ENCODE peak calls at places on chromosomes 5 and 9, in nine cellular contexts. One of them, this sample, is unnamed.

GRCh38 chr9:136645903-136646754 is 16.6 kb upstream of the EGFL7 start:
- DNase-seq in kidney: peak; percentile 94
- DNase-seq in keratinocyte: no peak
- DNase-seq in tibial nerve: no peak
- DNase-seq in PC-3: no peak
- DNase-seq in A549: no peak
- DNase-seq in small intestine: no peak
- DNase-seq in fibroblast of lung: no peak
- DNase-seq in sigmoid colon: no peak
- DNase-seq in this sample: no peak

GRCh38 chr5:161544350-161544765 is 2.2 kb downstream of the GABRB2 start:
- DNase-seq in tibial nerve: no peak
- DNase-seq in keratinocyte: peak; percentile 33
- DNase-seq in kidney: no peak
- DNase-seq in A549: peak; percentile 55
- DNase-seq in PC-3: peak; percentile 33
- DNase-seq in fibroblast of lung: peak; percentile 33
- DNase-seq in small intestine: peak; percentile 46
- DNase-seq in sigmoid colon: no peak
- DNase-seq in this sample: peak; percentile 18

GRCh38 chr9:130480673-130481072 is 35.9 kb downstream of the ASS1 start:
- DNase-seq in kidney: peak; percentile 62
- DNase-seq in PC-3: no peak
- DNase-seq in small intestine: no peak
- DNase-seq in fibroblast of lung: no peak
- DNase-seq in sigmoid colon: no peak
- DNase-seq in A549: peak; percentile 36
- DNase-seq in tibial nerve: no peak
- DNase-seq in keratinocyte: no peak
- DNase-seq in this sample: no peak

GRCh38 chr9:124720429-124721108 is 50.5 kb downstream of the NR6A1 start:
- DNase-seq in PC-3: no peak
- DNase-seq in small intestine: no peak
- DNase-seq in keratinocyte: no peak
- DNase-seq in kidney: no peak
- DNase-seq in fibroblast of lung: no peak
- DNase-seq in A549: no peak
- DNase-seq in tibial nerve: no peak
- DNase-seq in sigmoid colon: no peak
- DNase-seq in this sample: no peak

GRCh38 chr9:14585730-14586473 is 107.3 kb downstream of the ZDHHC21 start:
- DNase-seq in A549: no peak
- DNase-seq in fibroblast of lung: no peak
- DNase-seq in kidney: no peak
- DNase-seq in tibial nerve: no peak
- DNase-seq in sigmoid colon: no peak
- DNase-seq in PC-3: no peak
- DNase-seq in small intestine: no peak
- DNase-seq in keratinocyte: no peak
- DNase-seq in this sample: no peak

GRCh38 chr9:134433101-134433500 is 106.8 kb downstream of the RXRA start:
- DNase-seq in fibroblast of lung: peak; percentile 33
- DNase-seq in keratinocyte: no peak
- DNase-seq in PC-3: peak; percentile 21
- DNase-seq in kidney: no peak
- DNase-seq in small intestine: no peak
- DNase-seq in tibial nerve: no peak
- DNase-seq in A549: no peak
- DNase-seq in sigmoid colon: peak; percentile 85
- DNase-seq in this sample: no peak

GRCh38 chr9:93256878-93257807 is 73.2 kb downstream of the WNK2 start:
- DNase-seq in small intestine: no peak
- DNase-seq in fibroblast of lung: no peak
- DNase-seq in tibial nerve: no peak
- DNase-seq in sigmoid colon: peak; percentile 50
- DNase-seq in PC-3: peak; percentile 3
- DNase-seq in kidney: peak; percentile 68
- DNase-seq in A549: no peak
- DNase-seq in keratinocyte: no peak
- DNase-seq in this sample: no peak

GRCh38 chr9:118538981-118539380 is 830.3 kb downstream of the BRINP1 start:
- DNase-seq in sigmoid colon: no peak
- DNase-seq in fibroblast of lung: no peak
- DNase-seq in kidney: no peak
- DNase-seq in A549: no peak
- DNase-seq in tibial nerve: no peak
- DNase-seq in PC-3: no peak
- DNase-seq in small intestine: no peak
- DNase-seq in keratinocyte: no peak
- DNase-seq in this sample: no peak

GRCh38 chr5:124706729-124707361 is 39.6 kb downstream of the ZNF608 start:
- DNase-seq in tibial nerve: no peak
- DNase-seq in keratinocyte: no peak
- DNase-seq in fibroblast of lung: peak; percentile 64
- DNase-seq in PC-3: no peak
- DNase-seq in small intestine: peak; percentile 44
- DNase-seq in sigmoid colon: no peak
- DNase-seq in A549: no peak
- DNase-seq in kidney: no peak
- DNase-seq in this sample: no peak

GRCh38 chr5:124706041-124706440 is 40.4 kb downstream of the ZNF608 start:
- DNase-seq in kidney: no peak
- DNase-seq in A549: no peak
- DNase-seq in keratinocyte: no peak
- DNase-seq in PC-3: no peak
- DNase-seq in tibial nerve: no peak
- DNase-seq in fibroblast of lung: no peak
- DNase-seq in sigmoid colon: no peak
- DNase-seq in small intestine: no peak
- DNase-seq in this sample: no peak

GRCh38 chr5:124704594-124705284 is 41.7 kb downstream of the ZNF608 start:
- DNase-seq in A549: no peak
- DNase-seq in fibroblast of lung: no peak
- DNase-seq in small intestine: no peak
- DNase-seq in kidney: no peak
- DNase-seq in tibial nerve: no peak
- DNase-seq in keratinocyte: no peak
- DNase-seq in PC-3: no peak
- DNase-seq in sigmoid colon: no peak
- DNase-seq in this sample: no peak

GRCh38 chr5:124703995-124704394 is 42.4 kb downstream of the ZNF608 start:
- DNase-seq in tibial nerve: no peak
- DNase-seq in A549: no peak
- DNase-seq in PC-3: no peak
- DNase-seq in fibroblast of lung: no peak
- DNase-seq in kidney: no peak
- DNase-seq in sigmoid colon: no peak
- DNase-seq in keratinocyte: no peak
- DNase-seq in small intestine: no peak
- DNase-seq in this sample: no peak

DNA sequence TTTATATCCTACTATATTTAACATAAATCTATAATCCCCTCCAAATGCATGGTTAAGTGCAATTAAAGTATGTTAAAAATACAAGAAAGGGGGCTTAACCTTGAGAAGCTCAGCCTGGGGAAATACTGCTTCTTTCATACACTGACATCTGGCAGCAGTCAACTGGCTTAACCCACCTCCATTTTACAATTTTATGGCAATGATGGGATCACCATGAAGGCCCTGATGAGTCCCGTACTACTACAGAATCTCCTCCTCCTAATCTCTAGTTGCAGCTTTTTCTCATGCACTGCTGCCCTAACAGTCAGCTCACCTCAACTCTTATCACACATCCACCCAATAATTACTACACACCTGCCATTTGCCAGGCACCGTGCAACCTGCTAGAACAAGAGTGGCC is 40.9 kb downstream of the ZNF608 start:
- DNase-seq in small intestine: peak; percentile 44
- DNase-seq in sigmoid colon: no peak
- DNase-seq in PC-3: no peak
- DNase-seq in tibial nerve: no peak
- DNase-seq in fibroblast of lung: no peak
- DNase-seq in kidney: no peak
- DNase-seq in keratinocyte: no peak
- DNase-seq in A549: no peak
- DNase-seq in this sample: no peak
- H3K4me1 ChIP-seq in small intestine: peaks cover 12% of the 10 kb centered on the region
- H3K4me1 ChIP-seq in sigmoid colon: peaks cover 90% of the 10 kb centered on the region
- H3K4me1 ChIP-seq in PC-3: no peaks in the 10 kb centered on the region
- H3K4me1 ChIP-seq in tibial nerve: no peaks in the 10 kb centered on the region
- H3K4me1 ChIP-seq in fibroblast of lung: peaks cover 10% of the 10 kb centered on the region
- H3K4me1 ChIP-seq in kidney: peaks cover 24% of the 10 kb centered on the region
- H3K4me1 ChIP-seq in keratinocyte: no peaks in the 10 kb centered on the region
- H3K4me1 ChIP-seq in A549: no peaks in the 10 kb centered on the region
- H3K4me1 ChIP-seq in this sample: no peaks in the 10 kb centered on the region

GRCh38 chr9:100057624-100058023 is 41.2 kb downstream of the ERP44 start:
- DNase-seq in A549: no peak
- DNase-seq in tibial nerve: no peak
- DNase-seq in fibroblast of lung: no peak
- DNase-seq in kidney: no peak
- DNase-seq in sigmoid colon: no peak
- DNase-seq in PC-3: no peak
- DNase-seq in keratinocyte: no peak
- DNase-seq in small intestine: no peak
- DNase-seq in this sample: no peak

GRCh38 chr9:100063185-100063584 is 35.6 kb downstream of the ERP44 start:
- DNase-seq in kidney: no peak
- DNase-seq in tibial nerve: no peak
- DNase-seq in small intestine: peak; percentile 63
- DNase-seq in sigmoid colon: no peak
- DNase-seq in keratinocyte: no peak
- DNase-seq in fibroblast of lung: no peak
- DNase-seq in A549: no peak
- DNase-seq in PC-3: no peak
- DNase-seq in this sample: no peak

DNA sequence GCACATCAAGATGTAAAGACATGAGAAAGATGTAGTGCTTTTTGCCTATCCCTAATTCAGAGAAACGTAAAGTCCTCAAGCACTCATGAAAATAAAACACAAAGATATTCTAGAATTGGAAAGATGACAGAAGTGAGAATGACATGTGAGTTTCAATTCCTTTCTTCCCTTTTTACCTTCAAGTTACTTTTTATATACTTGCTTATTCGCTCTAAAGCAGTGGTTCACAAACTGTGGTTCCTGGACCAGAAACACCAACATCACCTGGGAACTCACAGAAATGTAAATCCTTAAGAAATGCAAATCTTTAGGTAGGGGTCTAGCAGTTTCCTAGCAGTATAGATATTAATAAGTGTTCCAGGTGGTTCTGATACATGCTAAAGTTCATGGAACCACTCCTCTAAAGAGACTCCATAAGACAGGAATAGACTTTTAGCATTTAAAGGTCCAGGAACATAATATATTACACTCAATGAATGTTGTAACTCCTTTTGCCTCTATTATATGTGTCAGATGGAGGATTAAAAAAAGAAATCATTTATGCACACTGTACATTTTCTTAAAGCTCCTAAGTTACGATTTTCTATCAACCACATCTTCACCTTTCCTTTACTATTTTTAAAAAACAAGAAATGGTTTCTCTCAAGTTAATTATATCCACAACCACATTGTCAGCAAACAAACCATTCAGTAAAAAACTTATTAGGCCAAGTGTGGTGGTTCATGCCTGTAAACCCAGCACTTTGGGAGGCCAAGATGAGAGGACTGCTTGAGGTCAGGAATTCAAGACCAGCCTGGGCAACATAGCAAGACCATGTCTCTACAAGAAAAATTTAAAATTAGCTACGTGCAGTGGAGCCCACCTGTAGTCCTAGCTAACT is 39.9 kb downstream of the ERP44 start:
- DNase-seq in fibroblast of lung: no peak
- DNase-seq in A549: no peak
- DNase-seq in keratinocyte: no peak
- DNase-seq in PC-3: no peak
- DNase-seq in sigmoid colon: no peak
- DNase-seq in small intestine: no peak
- DNase-seq in tibial nerve: no peak
- DNase-seq in kidney: no peak
- DNase-seq in this sample: no peak
- H3K9me3 ChIP-seq in fibroblast of lung: no peaks in the 10 kb centered on the region
- H3K9me3 ChIP-seq in A549: no peaks in the 10 kb centered on the region
- H3K9me3 ChIP-seq in keratinocyte: no peaks in the 10 kb centered on the region
- H3K9me3 ChIP-seq in PC-3: no peaks in the 10 kb centered on the region
- H3K9me3 ChIP-seq in sigmoid colon: no peaks in the 10 kb centered on the region
- H3K9me3 ChIP-seq in small intestine: no peaks in the 10 kb centered on the region
- H3K9me3 ChIP-seq in tibial nerve: no peaks in the 10 kb centered on the region
- H3K9me3 ChIP-seq in kidney: no peaks in the 10 kb centered on the region
- H3K9me3 ChIP-seq in this sample: no peaks in the 10 kb centered on the region

DNA sequence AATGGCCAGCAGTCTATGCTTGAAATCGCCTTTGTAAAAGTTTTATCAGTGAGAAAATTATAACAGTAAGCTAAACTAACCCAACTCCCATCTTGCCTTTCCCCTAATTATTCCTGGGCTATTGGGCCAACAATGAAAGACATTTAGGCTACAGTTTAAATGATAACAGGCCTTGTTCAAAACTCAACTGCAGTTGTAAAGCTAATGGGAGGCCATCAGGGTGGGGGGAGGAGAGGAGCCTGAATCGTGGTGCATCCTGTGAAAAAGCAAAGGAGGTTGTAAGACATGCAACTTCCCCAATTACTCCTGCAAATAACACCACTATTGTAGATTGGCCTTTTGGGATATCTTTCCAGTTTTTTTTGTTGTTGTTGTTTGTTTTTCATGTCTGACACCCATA is 53.8 kb downstream of the ACTL7B start:
- DNase-seq in kidney: no peak
- DNase-seq in PC-3: no peak
- DNase-seq in fibroblast of lung: no peak
- DNase-seq in keratinocyte: no peak
- DNase-seq in sigmoid colon: no peak
- DNase-seq in small intestine: no peak
- DNase-seq in A549: no peak
- DNase-seq in tibial nerve: no peak
- DNase-seq in this sample: no peak
- H3K4me1 ChIP-seq in kidney: no peaks in the 10 kb centered on the region
- H3K4me1 ChIP-seq in PC-3: no peaks in the 10 kb centered on the region
- H3K4me1 ChIP-seq in fibroblast of lung: no peaks in the 10 kb centered on the region
- H3K4me1 ChIP-seq in keratinocyte: peaks cover 5% of the 10 kb centered on the region
- H3K4me1 ChIP-seq in sigmoid colon: no peaks in the 10 kb centered on the region
- H3K4me1 ChIP-seq in small intestine: no peaks in the 10 kb centered on the region
- H3K4me1 ChIP-seq in A549: no peaks in the 10 kb centered on the region
- H3K4me1 ChIP-seq in tibial nerve: no peaks in the 10 kb centered on the region
- H3K4me1 ChIP-seq in this sample: no peaks in the 10 kb centered on the region

GRCh38 chr9:138068601-138069035 is 191.0 kb downstream of the CACNA1B start:
- DNase-seq in fibroblast of lung: no peak
- DNase-seq in tibial nerve: no peak
- DNase-seq in sigmoid colon: peak; percentile 57
- DNase-seq in A549: no peak
- DNase-seq in PC-3: no peak
- DNase-seq in kidney: peak; percentile 59
- DNase-seq in small intestine: no peak
- DNase-seq in keratinocyte: no peak
- DNase-seq in this sample: no peak

GRCh38 chr9:138066049-138066448 is 188.5 kb downstream of the CACNA1B start:
- DNase-seq in tibial nerve: no peak
- DNase-seq in kidney: peak; percentile 44
- DNase-seq in PC-3: no peak
- DNase-seq in fibroblast of lung: no peak
- DNase-seq in keratinocyte: no peak
- DNase-seq in small intestine: no peak
- DNase-seq in A549: no peak
- DNase-seq in sigmoid colon: no peak
- DNase-seq in this sample: no peak

GRCh38 chr9:138065287-138065686 is 187.7 kb downstream of the CACNA1B start:
- DNase-seq in sigmoid colon: peak; percentile 53
- DNase-seq in kidney: peak; percentile 43
- DNase-seq in A549: no peak
- DNase-seq in fibroblast of lung: no peak
- DNase-seq in tibial nerve: no peak
- DNase-seq in keratinocyte: no peak
- DNase-seq in small intestine: no peak
- DNase-seq in PC-3: no peak
- DNase-seq in this sample: no peak

GRCh38 chr9:138069731-138070456 is 192.3 kb downstream of the CACNA1B start:
- DNase-seq in sigmoid colon: no peak
- DNase-seq in PC-3: no peak
- DNase-seq in A549: no peak
- DNase-seq in fibroblast of lung: no peak
- DNase-seq in kidney: peak; percentile 41
- DNase-seq in tibial nerve: no peak
- DNase-seq in small intestine: no peak
- DNase-seq in keratinocyte: no peak
- DNase-seq in this sample: no peak

DNA sequence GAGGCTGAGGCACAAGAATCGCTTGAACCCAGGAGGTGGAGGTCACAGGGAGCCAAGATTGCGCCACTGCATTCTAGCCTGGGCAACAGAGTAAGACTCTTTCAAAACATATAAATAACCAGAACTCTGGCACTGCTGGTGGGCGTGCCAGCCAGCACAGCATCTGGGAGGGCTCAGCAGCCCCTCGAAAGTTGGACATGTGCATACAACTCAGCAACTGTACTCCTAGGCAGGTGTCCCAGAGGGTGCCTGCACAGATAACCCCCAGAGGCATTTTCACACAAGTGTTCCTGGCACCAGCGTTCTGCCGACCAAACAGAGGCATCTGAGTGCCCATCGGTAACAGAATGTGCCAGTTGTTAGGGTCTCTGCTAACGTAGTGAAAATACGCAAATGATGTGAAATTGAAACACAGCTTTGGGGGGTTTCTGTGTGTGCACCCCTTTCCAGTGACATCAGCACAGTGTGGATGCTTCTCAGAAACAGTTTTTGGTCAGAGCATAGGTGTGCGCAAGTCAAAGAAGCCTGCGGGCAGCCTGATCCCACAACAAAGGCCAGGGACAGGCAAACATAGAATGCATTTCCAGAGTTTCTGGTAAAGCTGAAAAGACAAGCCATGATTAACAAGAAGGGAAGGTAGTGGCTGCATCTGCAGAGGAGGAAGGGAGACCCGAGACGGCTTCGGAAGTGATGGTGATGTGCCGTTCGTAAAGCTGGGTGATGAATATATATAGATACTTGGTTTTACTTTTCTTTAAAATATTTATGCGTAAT is 190.2 kb downstream of the CACNA1B start:
- DNase-seq in PC-3: no peak
- DNase-seq in tibial nerve: no peak
- DNase-seq in keratinocyte: no peak
- DNase-seq in A549: no peak
- DNase-seq in small intestine: no peak
- DNase-seq in fibroblast of lung: no peak
- DNase-seq in sigmoid colon: peak; percentile 50
- DNase-seq in kidney: peak; percentile 27
- DNase-seq in this sample: no peak
- H3K9me3 ChIP-seq in PC-3: no peaks in the 10 kb centered on the region
- H3K9me3 ChIP-seq in tibial nerve: no peaks in the 10 kb centered on the region
- H3K9me3 ChIP-seq in keratinocyte: no peaks in the 10 kb centered on the region
- H3K9me3 ChIP-seq in A549: no peaks in the 10 kb centered on the region
- H3K9me3 ChIP-seq in small intestine: no peaks in the 10 kb centered on the region
- H3K9me3 ChIP-seq in fibroblast of lung: no peaks in the 10 kb centered on the region
- H3K9me3 ChIP-seq in sigmoid colon: no peaks in the 10 kb centered on the region
- H3K9me3 ChIP-seq in kidney: no peaks in the 10 kb centered on the region
- H3K9me3 ChIP-seq in this sample: no peaks in the 10 kb centered on the region

This sample was measured in CD8-positive, alpha-beta T cell.